ENCODE peak calls at places on chromosomes 12 and 14, in five cellular contexts. One of them, this sample, is unnamed.

GRCh38 chr14:76354310-76354709 is 21.6 kb upstream of the ESRRB start:
- DNase-seq in H1: no peak
- DNase-seq in HEK293T: no peak
- DNase-seq in HepG2: no peak
- DNase-seq in GM12878: no peak
- DNase-seq in this sample: no peak

GRCh38 chr14:105023144-105023543 is 2.3 kb upstream of the CDCA4 start:
- DNase-seq in H1: no peak
- DNase-seq in HEK293T: no peak
- DNase-seq in HepG2: no peak
- DNase-seq in GM12878: no peak
- DNase-seq in this sample: no peak

GRCh38 chr12:51970904-51971646 is 19.6 kb downstream of the ACVR1B start:
- DNase-seq in H1: peak
- DNase-seq in HEK293T: peak
- DNase-seq in HepG2: peak
- DNase-seq in GM12878: peak
- DNase-seq in this sample: no peak

GRCh38 chr12:6465467-6466183 is 4.9 kb downstream of the VAMP1 start:
- DNase-seq in H1: peak
- DNase-seq in HEK293T: peak
- DNase-seq in HepG2: peak
- DNase-seq in GM12878: no peak
- DNase-seq in this sample: peak

GRCh38 chr14:74577247-74577947 is 34.6 kb downstream of the LTBP2 start:
- DNase-seq in H1: no peak
- DNase-seq in HEK293T: no peak
- DNase-seq in HepG2: no peak
- DNase-seq in GM12878: no peak
- DNase-seq in this sample: no peak

GRCh38 chr12:51884676-51885229 is 3.1 kb upstream of the ANKRD33 start:
- DNase-seq in H1: no peak
- DNase-seq in HEK293T: no peak
- DNase-seq in HepG2: peak
- DNase-seq in GM12878: no peak
- DNase-seq in this sample: no peak

GRCh38 chr14:104509673-104510072 is 69.9 kb upstream of the C14orf180 start:
- DNase-seq in H1: peak
- DNase-seq in HEK293T: no peak
- DNase-seq in HepG2: no peak
- DNase-seq in GM12878: no peak
- DNase-seq in this sample: no peak

GRCh38 chr14:101122114-101122854 is 218.8 kb upstream of the RTL1 start:
- DNase-seq in H1: peak
- DNase-seq in HEK293T: no peak
- DNase-seq in HepG2: no peak
- DNase-seq in GM12878: no peak
- DNase-seq in this sample: no peak

GRCh38 chr14:72501439-72501838 is 392.5 kb downstream of the DPF3 start:
- DNase-seq in H1: no peak
- DNase-seq in HEK293T: no peak
- DNase-seq in HepG2: no peak
- DNase-seq in GM12878: no peak
- DNase-seq in this sample: no peak

GRCh38 chr12:20549115-20549719 is 145.9 kb upstream of the SLCO1C1 start:
- DNase-seq in H1: no peak
- DNase-seq in HEK293T: peak
- DNase-seq in HepG2: peak
- DNase-seq in GM12878: no peak
- DNase-seq in this sample: peak

GRCh38 chr14:44966601-44967336 is 4.8 kb downstream of the TOGARAM1 start:
- DNase-seq in H1: no peak
- DNase-seq in HEK293T: no peak
- DNase-seq in HepG2: no peak
- DNase-seq in GM12878: no peak
- DNase-seq in this sample: no peak

GRCh38 chr12:68180792-68181744 is 21.5 kb upstream of the IFNG start:
- DNase-seq in H1: no peak
- DNase-seq in HEK293T: no peak
- DNase-seq in HepG2: no peak
- DNase-seq in GM12878: no peak
- DNase-seq in this sample: no peak

DNA sequence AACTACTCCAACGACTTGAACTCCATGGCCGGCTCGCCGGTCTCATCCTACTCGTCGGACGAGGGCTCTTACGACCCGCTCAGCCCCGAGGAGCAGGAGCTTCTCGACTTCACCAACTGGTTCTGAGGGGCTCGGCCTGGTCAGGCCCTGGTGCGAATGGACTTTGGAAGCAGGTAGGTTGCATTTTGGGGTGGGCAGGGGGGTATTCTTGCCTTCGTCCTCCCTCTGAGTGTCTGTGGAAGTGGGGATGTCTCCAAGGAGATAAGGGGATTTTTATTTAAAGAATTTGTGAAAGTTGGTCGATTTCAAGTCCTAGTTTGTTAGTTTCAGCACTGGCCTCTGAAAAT is 1.3 kb downstream of the ASCL1 start:
- DNase-seq in H1: no peak
- DNase-seq in HEK293T: no peak
- DNase-seq in HepG2: no peak
- DNase-seq in GM12878: no peak
- DNase-seq in this sample: no peak
- TF ChIP-seq SUZ12 in H1: peak
- TF ChIP-seq SUZ12 in HEK293T: no peak
- TF ChIP-seq SUZ12 in HepG2: no peak
- TF ChIP-seq SUZ12 in GM12878: peak
- TF ChIP-seq SUZ12 in this sample: no peak

GRCh38 chr14:61322011-61322798 is 826 bp downstream of the PRKCH start:
- DNase-seq in H1: peak
- DNase-seq in HEK293T: no peak
- DNase-seq in HepG2: no peak
- DNase-seq in GM12878: no peak
- DNase-seq in this sample: no peak

GRCh38 chr14:61319086-61319485 is 2.3 kb upstream of the PRKCH start:
- DNase-seq in H1: no peak
- DNase-seq in HEK293T: no peak
- DNase-seq in HepG2: no peak
- DNase-seq in GM12878: no peak
- DNase-seq in this sample: no peak

GRCh38 chr14:61319706-61320105 is 1.7 kb upstream of the PRKCH start:
- DNase-seq in H1: no peak
- DNase-seq in HEK293T: no peak
- DNase-seq in HepG2: no peak
- DNase-seq in GM12878: no peak
- DNase-seq in this sample: no peak

GRCh38 chr14:61321385-61322010 is at the start of gene PRKCH:
- DNase-seq in H1: peak
- DNase-seq in HEK293T: peak
- DNase-seq in HepG2: peak
- DNase-seq in GM12878: no peak
- DNase-seq in this sample: peak

DNA sequence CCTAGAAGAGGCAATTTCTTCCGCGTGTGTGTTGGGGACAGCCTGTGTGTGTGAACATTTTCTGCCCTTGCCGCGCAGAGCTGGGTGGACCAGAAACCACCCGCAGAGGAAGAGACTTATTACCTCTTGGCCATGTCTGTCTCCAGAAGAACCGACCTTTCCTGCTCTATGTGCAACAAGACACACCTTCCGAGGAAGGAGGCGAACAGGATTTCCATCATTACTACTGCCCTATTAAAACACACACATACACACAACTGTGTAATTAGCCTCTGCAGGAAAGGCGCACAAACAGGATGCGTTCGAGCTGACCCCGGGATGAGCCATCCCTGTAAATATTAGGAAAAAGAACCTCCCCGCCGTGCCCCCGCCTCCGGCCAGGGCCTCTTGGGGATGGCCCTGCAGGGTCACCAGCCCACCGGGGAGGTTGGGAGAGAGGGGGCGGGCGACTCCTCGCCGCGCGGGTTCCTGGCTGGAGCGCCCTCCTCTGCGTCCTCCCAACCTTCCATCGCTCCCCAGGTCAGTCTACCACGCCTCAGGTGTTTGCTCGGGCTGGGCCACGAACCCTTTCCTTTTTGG is 484 bp upstream of the PRKCH start:
- DNase-seq in H1: no peak
- DNase-seq in HEK293T: no peak
- DNase-seq in HepG2: no peak
- DNase-seq in GM12878: no peak
- DNase-seq in this sample: no peak
- TF ChIP-seq SUZ12 in H1: no peak
- TF ChIP-seq SUZ12 in HEK293T: no peak
- TF ChIP-seq SUZ12 in HepG2: no peak
- TF ChIP-seq SUZ12 in GM12878: no peak
- TF ChIP-seq SUZ12 in this sample: no peak

DNA sequence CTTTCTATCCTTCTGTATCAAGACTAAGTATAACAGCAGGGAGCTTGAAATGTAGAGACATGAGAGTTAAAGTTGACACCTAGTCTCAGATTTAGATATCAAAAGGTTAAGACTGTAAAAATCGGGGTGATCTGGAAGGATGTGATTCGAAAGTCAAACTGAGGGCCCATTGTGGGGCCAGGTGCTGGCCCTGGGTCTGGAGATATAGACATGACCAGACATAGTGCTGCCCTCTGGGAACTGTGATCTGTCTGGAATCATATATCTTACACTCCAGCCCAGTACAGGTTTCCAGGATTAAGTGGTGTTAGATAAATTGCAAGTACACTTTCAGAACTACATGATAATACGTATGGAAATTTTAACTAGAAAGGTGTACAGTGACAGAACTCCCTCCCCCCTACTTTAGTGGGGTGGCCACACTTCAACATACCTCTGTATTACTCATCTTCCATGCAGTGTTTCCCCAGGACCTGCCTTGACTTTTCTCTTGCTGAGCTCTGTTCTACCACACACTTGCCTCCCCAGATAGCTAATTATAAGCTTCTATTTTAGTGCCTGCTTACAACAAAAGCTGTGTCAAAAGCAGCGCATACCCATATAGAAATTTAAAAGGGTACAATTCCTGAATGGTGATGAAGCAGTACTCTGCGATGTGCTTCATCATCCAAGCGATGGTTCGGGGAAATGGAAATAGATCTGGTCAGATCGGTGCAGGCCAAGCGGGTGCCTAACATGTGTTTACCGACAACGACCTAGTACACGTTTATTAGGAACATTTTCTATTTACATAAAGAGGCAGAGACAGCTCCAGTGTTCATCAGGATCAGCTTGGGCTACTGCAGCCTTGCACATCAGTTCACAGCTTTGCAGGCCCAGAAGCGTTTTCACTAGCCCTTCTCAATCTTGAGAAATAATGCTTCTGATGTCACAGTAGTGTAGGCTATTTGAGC is 68.7 kb downstream of the ARF6 start:
- DNase-seq in H1: no peak
- DNase-seq in HEK293T: no peak
- DNase-seq in HepG2: no peak
- DNase-seq in GM12878: no peak
- DNase-seq in this sample: no peak
- TF ChIP-seq SUZ12 in H1: no peak
- TF ChIP-seq SUZ12 in HEK293T: no peak
- TF ChIP-seq SUZ12 in HepG2: no peak
- TF ChIP-seq SUZ12 in GM12878: no peak
- TF ChIP-seq SUZ12 in this sample: no peak

GRCh38 chr14:37844614-37845013 is 249.2 kb downstream of the TTC6 start:
- DNase-seq in H1: no peak
- DNase-seq in HEK293T: no peak
- DNase-seq in HepG2: no peak
- DNase-seq in GM12878: no peak
- DNase-seq in this sample: no peak

GRCh38 chr14:37848985-37849605 is 253.7 kb downstream of the TTC6 start:
- DNase-seq in H1: no peak
- DNase-seq in HEK293T: no peak
- DNase-seq in HepG2: peak
- DNase-seq in GM12878: no peak
- DNase-seq in this sample: no peak

GRCh38 chr14:37842106-37842505 is 246.7 kb downstream of the TTC6 start:
- DNase-seq in H1: no peak
- DNase-seq in HEK293T: no peak
- DNase-seq in HepG2: no peak
- DNase-seq in GM12878: no peak
- DNase-seq in this sample: no peak

GRCh38 chr14:37843969-37844607 is 248.7 kb downstream of the TTC6 start:
- DNase-seq in H1: no peak
- DNase-seq in HEK293T: no peak
- DNase-seq in HepG2: no peak
- DNase-seq in GM12878: no peak
- DNase-seq in this sample: no peak
- TF ChIP-seq SUZ12 in H1: no peak
- TF ChIP-seq SUZ12 in HEK293T: no peak
- TF ChIP-seq SUZ12 in HepG2: no peak
- TF ChIP-seq SUZ12 in GM12878: no peak
- TF ChIP-seq SUZ12 in this sample: no peak

DNA sequence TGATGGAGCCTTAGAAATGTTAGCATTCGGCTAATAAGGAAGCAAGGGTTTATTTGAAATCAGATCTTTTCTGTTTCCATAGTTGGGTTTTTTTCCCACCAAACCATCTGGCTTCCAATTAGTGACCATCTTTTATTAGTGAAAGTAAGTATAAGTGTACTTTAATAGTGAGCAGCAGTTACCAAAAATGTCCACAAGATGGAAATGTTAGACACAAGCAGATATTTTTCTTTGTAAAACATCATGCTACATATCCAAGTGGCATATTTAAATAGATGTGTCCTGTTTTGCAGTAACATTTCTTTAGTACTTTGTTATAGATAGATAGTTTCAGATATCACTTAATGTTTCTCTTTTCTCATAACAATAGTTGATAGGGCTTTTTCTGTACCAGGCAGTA is 28.8 kb downstream of the YEATS4 start:
- DNase-seq in H1: no peak
- DNase-seq in HEK293T: no peak
- DNase-seq in HepG2: peak
- DNase-seq in GM12878: no peak
- DNase-seq in this sample: no peak
- TF ChIP-seq SUZ12 in H1: no peak
- TF ChIP-seq SUZ12 in HEK293T: no peak
- TF ChIP-seq SUZ12 in HepG2: no peak
- TF ChIP-seq SUZ12 in GM12878: no peak
- TF ChIP-seq SUZ12 in this sample: no peak

GRCh38 chr14:41022932-41023331 is 583.7 kb upstream of the LRFN5 start:
- DNase-seq in H1: no peak
- DNase-seq in HEK293T: no peak
- DNase-seq in HepG2: no peak
- DNase-seq in GM12878: no peak
- DNase-seq in this sample: no peak
- TF ChIP-seq SUZ12 in H1: no peak
- TF ChIP-seq SUZ12 in HEK293T: no peak
- TF ChIP-seq SUZ12 in HepG2: no peak
- TF ChIP-seq SUZ12 in GM12878: no peak
- TF ChIP-seq SUZ12 in this sample: no peak

DNA sequence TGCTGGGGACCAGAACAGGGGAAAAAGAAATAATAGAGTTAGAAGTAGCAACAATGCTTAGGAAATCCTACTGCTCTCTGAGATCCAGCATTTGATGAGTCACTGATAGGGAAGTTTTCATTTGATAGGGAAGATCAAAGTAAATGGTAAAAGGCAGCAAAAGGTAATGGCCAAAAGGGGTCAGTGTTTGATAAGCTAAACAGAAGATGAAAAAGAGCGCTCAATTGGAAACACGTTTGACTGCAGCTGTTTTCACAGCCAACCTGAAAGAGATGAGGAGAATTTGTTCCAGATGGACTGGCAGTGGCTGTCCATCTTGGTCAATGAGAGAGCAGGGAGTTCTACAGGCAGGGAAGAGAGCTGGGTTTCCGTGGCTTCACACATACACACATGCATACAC is 264.2 kb downstream of the TMEM132C start:
- DNase-seq in H1: no peak
- DNase-seq in HEK293T: no peak
- DNase-seq in HepG2: no peak
- DNase-seq in GM12878: peak
- DNase-seq in this sample: no peak
- TF ChIP-seq SUZ12 in H1: no peak
- TF ChIP-seq SUZ12 in HEK293T: no peak
- TF ChIP-seq SUZ12 in HepG2: no peak
- TF ChIP-seq SUZ12 in GM12878: no peak
- TF ChIP-seq SUZ12 in this sample: no peak